ENCODE peak calls at places on chromosomes 11 and 22, in seven cellular contexts. J is left lung; F is GM23338; A is stomach; C is pancreas; H is keratinocyte; N is CD4-positive, alpha-beta T cell. W is an unnamed sample. For H3K27me3, the result is how much of the 10 kb centered on the place peaks cover.

GRCh38 chr22:38755155-38755910 is 465 bp downstream of the SUN2 start:
- DNase-seq in A (peak), N (peak), F (peak), C (peak), H (no peak), J (peak), W (peak)

GRCh38 chr11:117597083-117597482 is 199.9 kb downstream of the DSCAML1 start:
- DNase-seq in H (peak), F (peak), A (no peak), C (no peak), N (peak), J (peak), W (no peak)

GRCh38 chr11:121426476-121427454 is 25.3 kb upstream of the SORL1 start:
- DNase-seq in H (no peak), F (peak), C (peak), J (peak), A (peak), N (peak), W (peak)

GRCh38 chr11:111777094-111778046 is 11.2 kb upstream of the PPP2R1B start:
- DNase-seq in N (no peak), F (peak), J (no peak), A (no peak), C (peak), H (no peak), W (peak)

GRCh38 chr22:44743247-44743646 is 9.1 kb upstream of the ARHGAP8 start:
- DNase-seq in A (no peak), F (no peak), J (no peak), C (no peak), H (no peak), N (no peak), W (no peak)

GRCh38 chr11:33869511-33870422 is 22.1 kb downstream of the LMO2 start:
- DNase-seq in A (no peak), J (peak), H (no peak), N (no peak), C (peak), F (peak), W (peak)

GRCh38 chr11:108854366-108854765 is 189.5 kb downstream of the DDX10 start:
- DNase-seq in H (no peak), F (no peak), J (no peak), C (no peak), N (no peak), A (no peak), W (peak)

GRCh38 chr11:3091081-3091845 is 34.0 kb upstream of the CARS1 start:
- DNase-seq in C (no peak), F (no peak), N (no peak), A (no peak), J (no peak), H (no peak), W (no peak)

GRCh38 chr22:45164217-45165123 is 745 bp downstream of the NUP50 start:
- DNase-seq in N (peak), C (peak), A (peak), J (no peak), F (peak), H (no peak), W (peak)

GRCh38 chr11:90341986-90342385 is 119.1 kb upstream of the CHORDC1 start:
- DNase-seq in C (no peak), J (no peak), N (no peak), H (no peak), F (peak), A (no peak), W (no peak)
- TF ChIP-seq CTCF in C (no peak), J (no peak), N (no peak), H (no peak), F (no peak), A (no peak), W (no peak)

DNA sequence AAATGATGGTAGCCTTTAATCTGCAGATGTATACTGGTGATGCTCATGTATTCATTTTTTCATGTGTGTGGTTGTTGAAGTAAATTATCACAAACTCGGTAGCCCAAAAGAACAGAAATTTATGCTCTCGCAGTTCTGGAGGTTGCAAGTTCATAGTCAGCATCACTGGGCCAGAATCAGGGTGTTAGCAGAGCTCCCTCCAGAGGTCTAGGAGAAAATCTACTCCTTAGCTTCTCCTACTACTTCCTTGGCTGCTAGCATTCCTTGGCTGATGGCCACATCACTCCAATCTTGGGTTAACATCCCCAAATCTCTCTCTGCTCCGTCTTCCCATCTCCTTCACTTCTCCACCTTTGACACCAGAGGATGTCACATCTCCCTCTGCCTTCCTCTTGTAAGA is 45.3 kb upstream of the GALNT18 start:
- DNase-seq in N (no peak), C (no peak), H (no peak), F (no peak), J (no peak), A (no peak), W (no peak)
- H3K27me3 ChIP-seq in N (under half), C (under half), H (under half), F (under half), J (under half), A (under half), W (under half)

GRCh38 chr11:15905334-15905733 is 451.0 kb downstream of the SOX6 start:
- DNase-seq in H (no peak), A (peak), N (no peak), J (no peak), F (no peak), C (no peak), W (no peak)

GRCh38 chr11:15897211-15897960 is 459.0 kb downstream of the SOX6 start:
- DNase-seq in H (no peak), N (no peak), A (no peak), J (no peak), C (no peak), F (no peak), W (no peak)

GRCh38 chr11:15903246-15903645 is 453.1 kb downstream of the SOX6 start:
- DNase-seq in N (no peak), J (no peak), F (no peak), H (no peak), C (no peak), A (no peak), W (no peak)

GRCh38 chr11:15901790-15902189 is 454.6 kb downstream of the SOX6 start:
- DNase-seq in F (no peak), N (no peak), A (peak), C (no peak), J (no peak), H (no peak), W (no peak)

DNA sequence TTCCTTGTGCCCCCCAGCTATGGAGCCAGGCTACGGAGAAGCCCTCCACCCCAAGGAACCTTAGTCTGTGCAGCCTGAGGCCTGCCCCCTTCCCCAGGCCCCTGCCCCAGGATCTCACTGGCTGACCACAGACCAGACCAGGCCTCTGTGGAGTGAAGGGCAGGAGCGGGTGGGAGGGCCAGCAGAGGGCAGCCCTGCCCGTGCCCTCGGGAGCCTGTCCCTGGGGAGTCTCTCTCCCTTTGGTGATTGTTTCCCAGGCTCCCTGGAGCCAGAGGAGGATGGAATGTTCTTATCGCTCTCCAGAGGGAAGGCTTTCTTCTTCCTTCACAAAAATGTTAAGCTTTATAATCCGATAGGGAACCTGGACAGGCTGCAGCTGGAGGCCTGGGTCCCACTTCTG is 455.3 kb downstream of the SOX6 start:
- DNase-seq in J (no peak), F (no peak), H (no peak), N (no peak), A (no peak), C (peak), W (no peak)
- TF ChIP-seq CTCF in J (no peak), F (no peak), H (no peak), N (no peak), A (peak), C (no peak), W (no peak)

DNA sequence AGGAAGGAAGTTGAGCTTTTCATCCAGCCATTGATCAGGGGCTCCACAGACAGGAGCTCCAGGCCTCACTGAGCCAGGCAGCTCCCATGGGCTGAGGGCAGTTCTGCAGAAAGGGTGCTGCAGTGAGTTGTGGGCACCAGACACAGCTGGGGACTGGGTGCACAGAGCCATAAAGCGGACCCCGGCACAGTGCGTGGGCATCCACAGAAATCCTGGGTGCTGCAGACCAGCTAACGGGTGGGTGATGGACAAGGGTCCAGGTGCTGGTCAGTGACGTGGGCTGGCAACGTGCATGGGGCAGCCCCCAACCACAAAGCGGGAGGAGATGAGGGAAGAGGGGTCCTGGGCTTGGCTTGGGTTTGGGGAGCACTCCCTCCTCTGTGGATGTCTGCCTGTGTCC is 19.4 kb upstream of the GAL start:
- DNase-seq in N (no peak), H (no peak), A (no peak), F (no peak), C (no peak), J (no peak), W (no peak)
- H3K27me3 ChIP-seq in N (under half), H (under half), A (under half), F (under half), C (under half), J (under half), W (under half)

GRCh38 chr11:62546244-62546936 is at the start of gene AHNAK:
- DNase-seq in F (peak), C (peak), J (peak), H (no peak), N (peak), A (peak), W (peak)

GRCh38 chr11:62543680-62544444 is 2.7 kb downstream of the AHNAK start:
- DNase-seq in J (no peak), C (no peak), A (no peak), N (no peak), H (no peak), F (no peak), W (no peak)

GRCh38 chr11:62546937-62547625 is 475 bp upstream of the AHNAK start:
- DNase-seq in J (no peak), C (no peak), A (no peak), F (peak), H (no peak), N (no peak), W (no peak)

GRCh38 chr11:62544521-62545436 is 1.8 kb downstream of the AHNAK start:
- DNase-seq in H (no peak), A (no peak), F (no peak), N (no peak), C (peak), J (peak), W (no peak)

DNA sequence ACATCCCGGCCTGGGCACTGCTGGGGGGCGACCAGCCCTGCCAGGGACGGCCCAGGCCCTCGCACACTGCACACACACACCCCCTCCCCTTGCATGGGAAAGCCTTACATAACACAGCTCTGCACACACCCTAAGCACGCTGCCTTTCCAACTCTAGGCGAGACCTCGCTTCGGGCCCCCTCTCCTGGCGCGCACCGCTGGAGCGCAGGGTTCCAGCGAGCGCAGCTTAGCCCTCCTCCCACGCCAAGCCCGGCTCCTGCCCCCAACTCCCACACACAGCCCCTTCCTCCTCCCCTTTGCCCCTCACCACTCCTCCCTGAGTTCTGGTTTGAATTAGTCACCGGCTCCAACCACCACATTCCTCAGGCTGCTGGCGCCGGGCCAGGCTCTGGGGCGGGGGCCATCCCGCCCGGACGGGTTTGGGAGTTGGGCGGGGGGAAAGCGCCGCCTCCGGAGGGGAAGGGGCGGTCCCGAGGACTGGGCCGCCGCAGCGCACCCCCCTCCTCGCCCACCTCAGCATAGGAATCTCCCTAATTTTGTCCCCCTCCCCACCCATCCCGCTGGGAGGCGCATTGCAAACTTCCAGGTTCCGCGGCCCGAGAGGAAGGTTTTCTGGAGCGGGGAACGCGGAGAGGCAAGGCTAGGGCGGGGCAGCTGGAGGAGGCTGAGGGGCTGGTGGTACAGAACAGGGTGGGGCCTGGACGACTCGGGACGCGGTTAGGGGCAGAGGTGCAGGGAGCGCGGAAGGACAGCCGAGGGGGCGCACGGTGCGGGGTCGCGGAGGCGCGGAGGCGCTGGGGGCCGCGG is 966 bp downstream of the AHNAK start:
- DNase-seq in A (peak), J (peak), H (no peak), C (peak), N (peak), F (peak), W (no peak)
- TF ChIP-seq CTCF in A (no peak), J (no peak), H (no peak), C (no peak), N (no peak), F (no peak), W (peak)

GRCh38 chr22:29431986-29432385 is 6.4 kb upstream of the RFPL1 start:
- DNase-seq in N (no peak), H (no peak), A (no peak), C (no peak), F (peak), J (no peak), W (no peak)
- H3K27me3 ChIP-seq in N (under half), H (under half), A (under half), C (under half), F (under half), J (under half), W (under half)

GRCh38 chr11:61460986-61461385 is 31.1 kb downstream of the SDHAF2 start:
- DNase-seq in J (no peak), H (no peak), C (no peak), N (no peak), A (no peak), F (peak), W (no peak)
- TF ChIP-seq CTCF in J (no peak), H (no peak), C (no peak), N (no peak), A (no peak), F (peak), W (no peak)

DNA sequence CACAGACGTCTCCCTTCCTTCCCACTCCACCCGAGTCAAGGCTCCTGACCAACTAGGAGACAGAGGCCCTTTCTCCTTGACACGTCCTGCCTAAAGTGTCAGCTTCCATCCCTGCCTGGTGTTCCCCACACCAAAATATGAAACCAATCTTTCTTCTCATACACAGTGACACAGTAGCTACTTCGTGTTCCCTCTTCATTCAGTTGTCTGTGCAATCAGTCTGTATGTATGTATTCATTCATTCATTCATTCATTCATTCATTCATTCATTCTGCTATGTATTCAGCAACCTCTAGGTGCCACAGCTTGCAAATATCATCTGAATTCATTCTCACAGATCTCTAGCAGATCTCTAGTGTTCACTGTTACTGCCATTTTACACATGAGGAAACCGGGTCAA is 275.4 kb downstream of the ST3GAL4 start:
- DNase-seq in F (no peak), C (no peak), H (no peak), N (no peak), A (no peak), J (no peak), W (no peak)
- H3K27me3 ChIP-seq in F (under half), C (under half), H (under half), N (under half), A (under half), J (under half), W (under half)

DNA sequence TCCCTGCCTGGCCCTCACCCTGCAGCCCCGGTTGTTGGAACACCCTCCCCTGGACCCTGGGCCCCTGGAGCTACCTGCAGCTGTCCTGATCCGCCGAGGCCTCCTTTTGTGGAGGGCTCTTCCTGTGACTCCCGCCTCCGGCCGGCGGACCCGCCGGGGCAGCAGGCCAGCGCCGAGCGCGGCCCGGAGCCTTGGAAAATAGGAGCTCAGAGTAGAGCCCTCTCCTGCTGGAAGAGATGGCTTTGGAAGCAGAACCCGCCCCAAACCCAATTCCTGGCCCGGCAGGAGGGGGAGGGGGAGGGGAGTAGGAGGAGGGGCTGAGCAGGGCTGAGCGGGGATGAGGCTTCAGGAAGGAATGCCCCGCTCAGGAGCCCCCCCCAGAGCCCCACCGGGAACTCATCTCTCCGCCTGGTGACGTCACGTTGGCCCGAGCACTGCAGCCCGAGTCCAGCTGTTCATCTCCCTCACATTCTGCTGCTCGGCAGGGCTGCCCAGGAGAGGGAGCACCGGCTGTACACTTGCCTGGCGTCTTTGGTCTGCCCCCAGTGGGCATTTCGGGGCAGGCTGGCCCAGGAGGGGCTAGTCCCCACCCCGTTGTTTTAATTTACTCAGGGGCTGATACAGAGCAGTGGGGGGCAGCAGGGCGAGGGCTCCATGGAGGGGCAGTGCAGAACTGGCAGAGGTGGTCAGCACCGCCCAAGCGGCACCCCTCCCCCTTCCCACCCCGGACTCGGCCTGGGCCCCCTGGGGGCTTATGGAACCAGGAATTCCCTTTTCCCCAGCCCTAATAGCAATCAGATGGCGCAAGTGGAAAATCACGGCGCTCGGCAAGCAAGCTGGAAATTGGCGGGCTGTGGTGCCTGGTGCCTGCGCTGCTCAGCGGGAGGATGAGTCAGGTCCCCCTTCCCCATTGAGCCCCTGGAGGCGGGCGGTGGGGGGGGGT is at the start of gene MRGPRF:
- DNase-seq in F (peak), C (peak), A (peak), N (no peak), H (no peak), J (peak), W (no peak)
- TF ChIP-seq CTCF in F (peak), C (no peak), A (peak), N (no peak), H (peak), J (no peak), W (no peak)

W was measured in GM06990.